ENCODE peak calls at places on chromosome 7, in four cellular contexts. R is left ventricle myocardium inferior, W is GM23338, V is mesendoderm. G is an unnamed sample.

GRCh38 chr7:24381919-24382505 is 98.0 kb downstream of the NPY start:
- DNase-seq in R (no peak), W (peak; percentile 59), V (peak; percentile 53), G (no peak)

GRCh38 chr7:4871930-4872675 is 10.3 kb upstream of the PAPOLB start:
- DNase-seq in R (no peak), W (no peak), V (peak; percentile 87), G (no peak)

GRCh38 chr7:135690566-135690965 is 28.3 kb downstream of the STMP1 start:
- DNase-seq in R (no peak), W (no peak), V (peak; percentile 28), G (no peak)

GRCh38 chr7:114931656-114932011 is 9.7 kb downstream of the MDFIC start:
- DNase-seq in R (no peak), W (no peak), V (no peak), G (no peak)

GRCh38 chr7:36086571-36086970 is 66.5 kb upstream of the EEPD1 start:
- DNase-seq in R (no peak), W (no peak), V (no peak), G (no peak)

GRCh38 chr7:106041140-106041717 is 70.9 kb downstream of the SYPL1 start:
- DNase-seq in R (no peak), W (peak; percentile 88), V (peak; percentile 87), G (no peak)

GRCh38 chr7:102300643-102301211 is 14.1 kb downstream of the SH2B2 start:
- DNase-seq in R (no peak), W (peak; percentile 94), V (peak; percentile 78), G (no peak)

GRCh38 chr7:135094472-135095237 is 53.2 kb upstream of the TMEM140 start:
- DNase-seq in R (no peak), W (no peak), V (no peak), G (no peak)

GRCh38 chr7:153422291-153423189 is 629.7 kb upstream of the DPP6 start:
- DNase-seq in R (no peak), W (no peak), V (peak; percentile 18), G (no peak)

GRCh38 chr7:1721047-1721687 is 51.1 kb downstream of the ELFN1 start:
- DNase-seq in R (no peak), W (no peak), V (no peak), G (no peak)

GRCh38 chr7:39016609-39017008 is 38.9 kb downstream of the POU6F2 start:
- DNase-seq in R (no peak), W (no peak), V (peak; percentile 10), G (no peak)

GRCh38 chr7:116897661-116898060 is 35.3 kb downstream of the CAPZA2 start:
- DNase-seq in R (no peak), W (no peak), V (no peak), G (no peak)

GRCh38 chr7:111801277-111801676 is 239.0 kb upstream of the IMMP2L start:
- DNase-seq in R (no peak), W (no peak), V (no peak), G (no peak)

GRCh38 chr7:123051916-123052315 is 56.4 kb upstream of the TAS2R16 start:
- DNase-seq in R (no peak), W (no peak), V (no peak), G (no peak)

GRCh38 chr7:21099955-21100354 is 313.3 kb upstream of the SP8 start:
- DNase-seq in R (no peak), W (no peak), V (no peak), G (no peak)

GRCh38 chr7:91185771-91186170 is 78.5 kb upstream of the FZD1 start:
- DNase-seq in R (no peak), W (no peak), V (no peak), G (no peak)

GRCh38 chr7:22425361-22425760 is 68.4 kb upstream of the RAPGEF5 start:
- DNase-seq in R (no peak), W (no peak), V (no peak), G (no peak)

GRCh38 chr7:55105952-55106351 is 87.1 kb downstream of the EGFR start:
- DNase-seq in R (no peak), W (no peak), V (peak; percentile 34), G (peak; percentile 11)

GRCh38 chr7:107506683-107507339 is 37.0 kb downstream of the GPR22 start:
- DNase-seq in R (peak; percentile 22), W (no peak), V (peak; percentile 30), G (peak; percentile 36)

GRCh38 chr7:75055830-75056431 is 17.7 kb downstream of the RCC1L start:
- DNase-seq in R (no peak), W (no peak), V (no peak), G (peak; percentile 40)

GRCh38 chr7:27235387-27236052 is 7.1 kb upstream of the EVX1 start:
- DNase-seq in R (peak; percentile 43), W (peak; percentile 87), V (peak; percentile 91), G (no peak)

GRCh38 chr7:1942704-1943294 is 272.7 kb downstream of the ELFN1 start:
- DNase-seq in R (peak; percentile 2), W (no peak), V (peak; percentile 23), G (no peak)

GRCh38 chr7:139722604-139723003 is 55.2 kb downstream of the HIPK2 start:
- DNase-seq in R (no peak), W (no peak), V (no peak), G (no peak)

GRCh38 chr7:98352621-98353020 is 48.3 kb downstream of the BAIAP2L1 start:
- DNase-seq in R (no peak), W (no peak), V (no peak), G (no peak)
- H3K27ac ChIP-seq in R (no peak overlapping the region), W (no peak overlapping the region), V (no peak overlapping the region), G (no peak overlapping the region)

GRCh38 chr7:110620336-110620735 is 470.6 kb upstream of the LRRN3 start:
- DNase-seq in R (no peak), W (no peak), V (no peak), G (no peak)

GRCh38 chr7:110623436-110623835 is 467.5 kb upstream of the LRRN3 start:
- DNase-seq in R (no peak), W (no peak), V (peak; percentile 16), G (no peak)

DNA sequence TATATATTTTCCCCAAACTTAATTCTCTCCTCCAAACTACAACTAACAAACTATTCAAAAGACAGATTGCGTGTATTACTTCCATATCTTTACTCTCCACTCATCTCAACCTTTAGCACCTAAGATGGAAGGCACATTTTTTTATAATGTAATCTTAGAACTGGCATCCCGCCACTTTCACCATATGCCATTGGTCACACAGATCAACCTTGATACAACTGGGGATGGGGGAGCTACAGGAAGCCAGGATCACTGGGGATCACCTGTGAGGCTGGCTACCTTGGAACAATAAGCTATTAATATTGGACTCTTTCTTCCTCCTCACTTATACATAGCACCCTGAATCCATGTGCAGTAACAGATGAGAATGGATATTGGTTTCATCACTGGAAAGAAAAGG is 469.6 kb upstream of the LRRN3 start:
- DNase-seq in R (no peak), W (no peak), V (no peak), G (no peak)
- H3K36me3 ChIP-seq in R (no peaks in the 10 kb centered on the region), W (no peaks in the 10 kb centered on the region), V (no peaks in the 10 kb centered on the region), G (no peaks in the 10 kb centered on the region)

GRCh38 chr7:98151884-98152283 is 45.2 kb downstream of the LMTK2 start:
- DNase-seq in R (no peak), W (no peak), V (no peak), G (no peak)

GRCh38 chr7:98162758-98163157 is 48.5 kb upstream of the BHLHA15 start:
- DNase-seq in R (no peak), W (no peak), V (no peak), G (no peak)

GRCh38 chr7:98156700-98157099 is 50.0 kb downstream of the LMTK2 start:
- DNase-seq in R (no peak), W (no peak), V (no peak), G (no peak)

GRCh38 chr7:98163269-98163668 is 48.0 kb upstream of the BHLHA15 start:
- DNase-seq in R (no peak), W (no peak), V (no peak), G (no peak)

DNA sequence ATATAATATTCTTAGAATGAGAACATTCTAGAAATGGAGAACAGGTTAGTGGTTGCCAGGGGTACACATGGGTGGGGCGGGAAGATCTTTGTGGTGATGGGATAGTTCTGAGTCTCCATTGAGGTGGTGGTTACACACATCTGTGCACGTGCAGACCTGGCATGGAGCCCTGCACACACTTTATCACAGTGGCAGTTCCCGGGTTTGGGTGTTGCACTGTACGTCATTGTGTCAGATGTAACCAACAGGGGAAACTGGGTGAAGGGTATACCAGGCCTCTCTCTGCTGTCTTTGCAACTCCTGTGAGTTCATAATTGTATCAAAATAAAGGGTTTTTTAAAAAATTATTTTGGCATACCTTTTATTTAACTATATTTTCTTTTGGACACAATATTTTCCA is 51.1 kb downstream of the LMTK2 start:
- DNase-seq in R (no peak), W (no peak), V (no peak), G (no peak)
- H3K27ac ChIP-seq in R (no peak overlapping the region), W (no peak overlapping the region), V (no peak overlapping the region), G (no peak overlapping the region)

GRCh38 chr7:73447121-73447520 is 13.5 kb downstream of the FZD9 start:
- DNase-seq in R (no peak), W (no peak), V (no peak), G (no peak)

GRCh38 chr7:73446716-73447115 is 13.1 kb downstream of the FZD9 start:
- DNase-seq in R (no peak), W (no peak), V (no peak), G (no peak)

GRCh38 chr7:73451780-73452398 is 18.3 kb downstream of the FZD9 start:
- DNase-seq in R (no peak), W (peak; percentile 72), V (peak; percentile 60), G (no peak)

GRCh38 chr7:73448609-73449008 is 15.0 kb downstream of the FZD9 start:
- DNase-seq in R (no peak), W (no peak), V (no peak), G (no peak)

GRCh38 chr7:73449422-73449821 is 15.8 kb downstream of the FZD9 start:
- DNase-seq in R (no peak), W (no peak), V (no peak), G (no peak)
- H3K36me3 ChIP-seq in R (peaks cover 93% of the 10 kb centered on the region), W (peaks cover 67% of the 10 kb centered on the region), V (peaks cover 27% of the 10 kb centered on the region), G (peaks cover 93% of the 10 kb centered on the region)

GRCh38 chr7:100372694-100373093 is 593 bp upstream of the PILRA start:
- DNase-seq in R (no peak), W (no peak), V (no peak), G (no peak)
- H3K27ac ChIP-seq in R (peak overlapping the region; percentile 59), W (no peak overlapping the region), V (no peak overlapping the region), G (no peak overlapping the region)

DNA sequence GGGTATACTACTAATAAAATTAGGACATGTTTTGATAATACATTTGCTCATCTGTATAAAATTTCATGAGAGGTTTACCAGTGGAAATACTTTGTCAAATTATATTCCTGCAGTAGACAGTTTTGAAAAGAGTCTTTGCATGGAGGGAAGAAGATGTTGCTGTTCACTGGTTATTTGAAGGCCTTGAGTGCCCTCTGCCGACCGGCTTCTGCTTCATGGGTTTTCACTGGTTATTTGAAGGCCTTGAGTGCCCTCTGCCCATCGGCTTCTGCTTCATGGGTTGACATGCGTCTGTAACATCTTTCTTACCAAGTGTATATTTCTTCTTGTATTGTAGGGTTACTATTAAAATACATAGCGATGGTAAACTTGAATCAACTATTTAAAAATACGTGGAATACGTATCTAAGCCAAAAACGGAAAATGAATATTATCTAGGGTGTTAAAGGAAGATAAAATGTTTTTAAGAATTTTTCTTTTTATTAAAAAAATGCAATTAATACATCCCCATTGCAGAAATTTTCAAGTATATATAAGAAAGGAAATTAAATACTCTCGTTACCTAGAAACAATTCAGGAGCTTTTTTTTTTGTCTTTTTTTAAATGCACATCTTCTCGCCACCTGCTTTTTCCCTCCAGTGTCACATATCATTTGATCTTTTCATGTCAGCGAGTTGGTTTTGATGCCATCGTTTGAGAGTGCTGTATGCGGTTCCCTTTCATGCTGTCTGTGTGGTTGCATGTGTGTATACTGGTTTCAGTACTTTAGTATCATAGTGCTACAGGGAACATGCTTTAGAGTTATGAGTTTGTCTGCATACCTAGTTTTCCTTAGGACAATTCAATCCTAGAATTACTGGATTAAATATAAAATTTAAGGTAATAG is 73.4 kb downstream of the SHH start:
- DNase-seq in R (peak; percentile 75), W (peak; percentile 53), V (peak; percentile 73), G (peak; percentile 75)
- H3K36me3 ChIP-seq in R (peaks cover 65% of the 10 kb centered on the region), W (peaks cover 14% of the 10 kb centered on the region), V (peaks cover 5% of the 10 kb centered on the region), G (peaks cover 58% of the 10 kb centered on the region)